ENCODE peak calls at places on chromosomes 7 and 10, in nine cellular contexts. N is activated T-helper 1 cell treated with anti-CD3 and anti-CD28 coated beads, Interleukin-2, amount 50 U/mL, for 16 hours; Y is GM12892; I is D721Med; O is body of pancreas; E is AG04450; W is ELR; F is Right ventricle myocardium inferior; V is activated T-cell treated with anti-CD3 and anti-CD28 coated beads, Interleukin-2, amount 50 U/mL, for 72 hours. R is an unnamed sample.

GRCh38 chr10:77385315-77385714 is 252.3 kb downstream of the KCNMA1 start:
- DNase-seq in Y (no peak), W (no peak), I (no peak), O (no peak), E (no peak), N (no peak), V (no peak), F (no peak), R (no peak)

GRCh38 chr10:71232089-71232998 is 20.0 kb downstream of the UNC5B start:
- DNase-seq in O (peak), Y (no peak), E (no peak), I (no peak), F (peak), N (no peak), W (no peak), V (no peak), R (no peak)

GRCh38 chr7:32155712-32156111 is 85.5 kb upstream of the PDE1C start:
- DNase-seq in Y (no peak), V (no peak), O (no peak), I (no peak), N (no peak), F (no peak), E (no peak), W (no peak), R (no peak)

GRCh38 chr10:110356628-110357245 is 52.0 kb upstream of the SMNDC1 start:
- DNase-seq in Y (peak), O (no peak), W (peak), E (peak), F (no peak), V (peak), N (no peak), I (no peak), R (no peak)

GRCh38 chr7:80781561-80781979 is 137.3 kb downstream of the SEMA3C start:
- DNase-seq in E (peak), V (no peak), I (no peak), F (no peak), O (no peak), N (no peak), Y (no peak), W (peak), R (no peak)

GRCh38 chr7:37081436-37081835 is 357.1 kb upstream of the AOAH start:
- DNase-seq in O (peak), F (no peak), W (no peak), N (no peak), I (no peak), E (no peak), V (peak), Y (no peak), R (no peak)

GRCh38 chr10:114684822-114685209 is 26.7 kb upstream of the ABLIM1 start:
- DNase-seq in O (peak), I (no peak), W (peak), V (no peak), F (no peak), Y (no peak), N (no peak), E (peak), R (no peak)

GRCh38 chr10:97683556-97684357 is 3.3 kb downstream of the AVPI1 start:
- DNase-seq in O (peak), W (peak), E (no peak), N (no peak), F (no peak), Y (no peak), V (no peak), I (no peak), R (no peak)

GRCh38 chr7:70317356-70317755 is 719.1 kb downstream of the AUTS2 start:
- DNase-seq in F (no peak), V (no peak), Y (no peak), N (no peak), O (peak), W (no peak), I (no peak), E (no peak), R (no peak)

GRCh38 chr7:51265066-51265907 is 51.3 kb downstream of the COBL start:
- DNase-seq in E (no peak), Y (no peak), V (no peak), N (no peak), I (no peak), F (no peak), W (no peak), O (peak), R (no peak)

R was measured in type B pancreatic cell.